ENCODE peak calls at places on chromosomes 7 and 10, in four cellular contexts. Q is HCT116, R is lower lobe of right lung, U is uterus. M is an unnamed sample.

GRCh38 chr7:20107582-20107981 is 109.6 kb downstream of the MACC1 start:
- DNase-seq in U (no peak), R (no peak), Q (no peak), M (no peak)

GRCh38 chr10:100988166-100988565 is 823 bp downstream of the TWNK start:
- DNase-seq in U (no peak), R (peak; percentile 27), Q (no peak), M (no peak)

GRCh38 chr10:51162002-51162401 is 87.7 kb downstream of the PRKG1 start:
- DNase-seq in Q (no peak), U (no peak), R (no peak), M (no peak)

GRCh38 chr7:81608748-81609382 is 161.0 kb downstream of the HGF start:
- DNase-seq in U (no peak), R (no peak), Q (no peak), M (no peak)

GRCh38 chr10:8048281-8049008 is 6.0 kb upstream of the GATA3 start:
- DNase-seq in R (no peak), U (no peak), Q (no peak), M (no peak)

GRCh38 chr10:18719811-18720210 is 60.6 kb downstream of the ARL5B start:
- DNase-seq in U (no peak), Q (no peak), R (no peak), M (no peak)

GRCh38 chr10:113028393-113029054 is 78.5 kb downstream of the TCF7L2 start:
- DNase-seq in R (no peak), Q (no peak), U (no peak), M (no peak)

GRCh38 chr7:116653204-116653603 is 18.8 kb upstream of the MET start:
- DNase-seq in Q (peak; percentile 49), R (no peak), U (no peak), M (no peak)

GRCh38 chr7:31228957-31229356 is 111.6 kb downstream of the NEUROD6 start:
- DNase-seq in R (no peak), Q (no peak), U (no peak), M (no peak)

GRCh38 chr7:90611115-90611514 is 15.0 kb downstream of the CDK14 start:
- DNase-seq in Q (no peak), U (no peak), R (no peak), M (no peak)

GRCh38 chr10:78316451-78316931 is 282.8 kb downstream of the RPS24 start:
- DNase-seq in R (no peak), U (peak; percentile 56), Q (no peak), M (no peak)

GRCh38 chr7:50336909-50337703 is 32.6 kb downstream of the IKZF1 start:
- DNase-seq in Q (no peak), U (no peak), R (no peak), M (no peak)

GRCh38 chr10:32000937-32001336 is 55.3 kb downstream of the KIF5B start:
- DNase-seq in Q (no peak), U (no peak), R (no peak), M (no peak)

GRCh38 chr7:128071801-128072200 is 40.6 kb upstream of the LRRC4 start:
- DNase-seq in U (no peak), Q (no peak), R (no peak), M (no peak)

GRCh38 chr7:128074736-128075135 is 43.5 kb upstream of the LRRC4 start:
- DNase-seq in R (no peak), U (no peak), Q (no peak), M (peak; percentile 8)

GRCh38 chr7:128074336-128074735 is 43.1 kb upstream of the LRRC4 start:
- DNase-seq in R (no peak), Q (no peak), U (no peak), M (no peak)

GRCh38 chr7:128075536-128076095 is 44.4 kb upstream of the LRRC4 start:
- DNase-seq in Q (no peak), R (no peak), U (no peak), M (no peak)

DNA sequence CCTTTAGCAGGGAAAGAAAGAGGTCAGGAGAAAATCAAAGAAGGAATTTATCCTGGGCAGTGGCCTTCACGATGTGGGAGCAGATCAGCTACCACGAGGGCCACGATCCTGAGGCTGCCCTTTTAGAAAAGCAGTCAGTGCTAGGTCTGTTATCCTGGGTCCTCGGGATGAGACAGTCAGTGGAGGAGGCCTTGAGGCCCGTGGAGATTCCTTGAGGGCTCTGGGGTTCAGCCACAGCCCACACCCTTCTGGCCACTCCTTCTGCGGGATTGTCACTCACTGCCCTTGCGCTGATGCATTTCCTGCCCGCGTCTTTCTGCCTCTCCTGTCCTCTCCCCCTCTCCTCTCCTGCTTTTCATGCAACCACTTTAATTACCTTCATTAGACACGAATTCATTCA is 42.4 kb upstream of the LRRC4 start:
- DNase-seq in U (no peak), Q (no peak), R (no peak), M (no peak)
- H3K4me1 ChIP-seq in U (no peaks in the 10 kb centered on the region), Q (no peaks in the 10 kb centered on the region), R (peaks cover 14% of the 10 kb centered on the region), M (peaks cover 9% of the 10 kb centered on the region)

GRCh38 chr7:44880317-44881018 is 4.9 kb downstream of the PURB start:
- DNase-seq in U (no peak), R (no peak), Q (no peak), M (no peak)

GRCh38 chr7:44881066-44881600 is 4.2 kb downstream of the PURB start:
- DNase-seq in Q (no peak), U (no peak), R (no peak), M (no peak)

GRCh38 chr7:44883961-44884360 is 1.4 kb downstream of the PURB start:
- DNase-seq in U (no peak), R (no peak), Q (no peak), M (no peak)

GRCh38 chr7:44882899-44883298 is 2.4 kb downstream of the PURB start:
- DNase-seq in R (no peak), U (no peak), Q (no peak), M (no peak)

GRCh38 chr7:44881610-44882009 is 3.7 kb downstream of the PURB start:
- DNase-seq in U (no peak), R (no peak), Q (no peak), M (no peak)
- H3K4me1 ChIP-seq in U (peaks cover 21% of the 10 kb centered on the region), R (peaks cover 62% of the 10 kb centered on the region), Q (peaks cover 4% of the 10 kb centered on the region), M (peaks cover 40% of the 10 kb centered on the region)

DNA sequence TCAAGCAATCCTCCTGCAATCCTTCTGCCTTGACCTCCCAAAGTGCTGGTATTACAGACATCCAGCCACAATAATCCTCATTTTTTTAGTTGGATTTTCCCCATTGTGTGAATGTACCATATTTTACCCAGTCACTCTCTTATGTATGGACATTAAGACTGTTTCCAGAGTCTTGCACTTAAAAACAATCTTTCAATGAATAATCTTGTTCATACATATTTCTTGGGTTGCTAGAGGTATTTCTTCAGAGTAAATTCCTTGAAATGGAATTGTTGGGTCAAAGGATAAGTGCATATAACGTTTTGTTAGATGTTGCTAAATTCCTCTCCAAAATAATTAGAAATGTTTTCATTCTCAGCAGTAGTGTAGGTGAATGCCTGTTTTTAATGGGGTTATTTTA is 283.1 kb upstream of the KAT6B start:
- DNase-seq in Q (no peak), U (no peak), R (no peak), M (no peak)
- H3K4me1 ChIP-seq in Q (no peaks in the 10 kb centered on the region), U (no peaks in the 10 kb centered on the region), R (no peaks in the 10 kb centered on the region), M (no peaks in the 10 kb centered on the region)

GRCh38 chr10:132728321-132728720 is 57.6 kb downstream of the NKX6-2 start:
- DNase-seq in U (no peak), Q (no peak), R (no peak), M (no peak)

GRCh38 chr10:132727411-132727810 is 58.5 kb downstream of the NKX6-2 start:
- DNase-seq in U (no peak), R (no peak), Q (no peak), M (no peak)

GRCh38 chr10:132729810-132730565 is 56.0 kb downstream of the NKX6-2 start:
- DNase-seq in Q (no peak), R (no peak), U (no peak), M (no peak)

GRCh38 chr10:132726951-132727350 is 59.0 kb downstream of the NKX6-2 start:
- DNase-seq in U (no peak), Q (no peak), R (no peak), M (no peak)

GRCh38 chr10:132728741-132729140 is 57.2 kb downstream of the NKX6-2 start:
- DNase-seq in Q (no peak), R (no peak), U (no peak), M (no peak)
- H3K4me1 ChIP-seq in Q (no peaks in the 10 kb centered on the region), R (no peaks in the 10 kb centered on the region), U (no peaks in the 10 kb centered on the region), M (no peaks in the 10 kb centered on the region)

GRCh38 chr7:26199301-26200112 is 1.0 kb downstream of the HNRNPA2B1 start:
- DNase-seq in R (peak; percentile 77), Q (no peak), U (peak; percentile 70), M (peak; percentile 81)
- H3K4me1 ChIP-seq in R (peaks cover 52% of the 10 kb centered on the region), Q (peaks cover 13% of the 10 kb centered on the region), U (peaks cover 13% of the 10 kb centered on the region), M (peaks cover 29% of the 10 kb centered on the region)

M was measured in mucosa of descending colon.